ENCODE peak calls at places on chromosomes 5 and 9, in four cellular contexts. One of them, this sample, is unnamed.

GRCh38 chr9:130029223-130029583 is 13.8 kb downstream of the FNBP1 start:
- DNase-seq in K562: no peak
- DNase-seq in HepG2: no peak
- DNase-seq in GM12878: no peak
- DNase-seq in this sample: no peak

GRCh38 chr5:169631360-169631759 is 5.7 kb upstream of the DOCK2 start:
- DNase-seq in K562: no peak
- DNase-seq in HepG2: no peak
- DNase-seq in GM12878: no peak
- DNase-seq in this sample: no peak

GRCh38 chr9:107485451-107486043 is 4.0 kb downstream of the KLF4 start:
- DNase-seq in K562: no peak
- DNase-seq in HepG2: no peak
- DNase-seq in GM12878: no peak
- DNase-seq in this sample: no peak

GRCh38 chr5:82265052-82265451 is 13.1 kb downstream of the RPS23 start:
- DNase-seq in K562: no peak
- DNase-seq in HepG2: no peak
- DNase-seq in GM12878: no peak
- DNase-seq in this sample: no peak

GRCh38 chr5:86861514-86861913 is 243.8 kb downstream of the COX7C start:
- DNase-seq in K562: no peak
- DNase-seq in HepG2: no peak
- DNase-seq in GM12878: no peak
- DNase-seq in this sample: no peak

GRCh38 chr5:127026166-127026565 is 4.2 kb downstream of the MARCHF3 start:
- DNase-seq in K562: no peak
- DNase-seq in HepG2: no peak
- DNase-seq in GM12878: no peak
- DNase-seq in this sample: no peak

GRCh38 chr5:58764199-58764598 is 181.3 kb downstream of the RAB3C start:
- DNase-seq in K562: no peak
- DNase-seq in HepG2: no peak
- DNase-seq in GM12878: no peak
- DNase-seq in this sample: no peak

GRCh38 chr9:35374910-35375309 is 115.0 kb upstream of the RUSC2 start:
- DNase-seq in K562: no peak
- DNase-seq in HepG2: no peak
- DNase-seq in GM12878: no peak
- DNase-seq in this sample: no peak

GRCh38 chr9:27157736-27158135 is 48.7 kb downstream of the TEK start:
- DNase-seq in K562: no peak
- DNase-seq in HepG2: no peak
- DNase-seq in GM12878: no peak
- DNase-seq in this sample: no peak

GRCh38 chr9:85020791-85021190 is 351.3 kb downstream of the NTRK2 start:
- DNase-seq in K562: no peak
- DNase-seq in HepG2: no peak
- DNase-seq in GM12878: no peak
- DNase-seq in this sample: no peak

GRCh38 chr5:166781729-166782128 is 1509.7 kb upstream of the WWC1 start:
- DNase-seq in K562: no peak
- DNase-seq in HepG2: no peak
- DNase-seq in GM12878: no peak
- DNase-seq in this sample: no peak

GRCh38 chr5:163410505-163410904 is 26.9 kb upstream of the CCNG1 start:
- DNase-seq in K562: no peak
- DNase-seq in HepG2: no peak
- DNase-seq in GM12878: no peak
- DNase-seq in this sample: no peak

GRCh38 chr9:86193088-86193487 is 66.4 kb downstream of the C9orf153 start:
- DNase-seq in K562: no peak
- DNase-seq in HepG2: no peak
- DNase-seq in GM12878: no peak
- DNase-seq in this sample: no peak

GRCh38 chr9:85202596-85202995 is 533.1 kb downstream of the NTRK2 start:
- DNase-seq in K562: no peak
- DNase-seq in HepG2: no peak
- DNase-seq in GM12878: no peak
- DNase-seq in this sample: no peak

GRCh38 chr5:40551706-40552557 is 127.8 kb upstream of the PTGER4 start:
- DNase-seq in K562: no peak
- DNase-seq in HepG2: peak
- DNase-seq in GM12878: no peak
- DNase-seq in this sample: no peak

GRCh38 chr9:93085676-93086075 is 10.3 kb upstream of the CARD19 start:
- DNase-seq in K562: no peak
- DNase-seq in HepG2: no peak
- DNase-seq in GM12878: no peak
- DNase-seq in this sample: no peak

GRCh38 chr5:72433520-72433919 is 73.7 kb downstream of the ZNF366 start:
- DNase-seq in K562: no peak
- DNase-seq in HepG2: no peak
- DNase-seq in GM12878: no peak
- DNase-seq in this sample: no peak

GRCh38 chr5:72434781-72435437 is 72.3 kb downstream of the ZNF366 start:
- DNase-seq in K562: no peak
- DNase-seq in HepG2: no peak
- DNase-seq in GM12878: no peak
- DNase-seq in this sample: no peak

GRCh38 chr5:72438141-72438540 is 69.1 kb downstream of the ZNF366 start:
- DNase-seq in K562: no peak
- DNase-seq in HepG2: no peak
- DNase-seq in GM12878: no peak
- DNase-seq in this sample: no peak

GRCh38 chr5:72436796-72437471 is 70.3 kb downstream of the ZNF366 start:
- DNase-seq in K562: no peak
- DNase-seq in HepG2: no peak
- DNase-seq in GM12878: no peak
- DNase-seq in this sample: no peak

DNA sequence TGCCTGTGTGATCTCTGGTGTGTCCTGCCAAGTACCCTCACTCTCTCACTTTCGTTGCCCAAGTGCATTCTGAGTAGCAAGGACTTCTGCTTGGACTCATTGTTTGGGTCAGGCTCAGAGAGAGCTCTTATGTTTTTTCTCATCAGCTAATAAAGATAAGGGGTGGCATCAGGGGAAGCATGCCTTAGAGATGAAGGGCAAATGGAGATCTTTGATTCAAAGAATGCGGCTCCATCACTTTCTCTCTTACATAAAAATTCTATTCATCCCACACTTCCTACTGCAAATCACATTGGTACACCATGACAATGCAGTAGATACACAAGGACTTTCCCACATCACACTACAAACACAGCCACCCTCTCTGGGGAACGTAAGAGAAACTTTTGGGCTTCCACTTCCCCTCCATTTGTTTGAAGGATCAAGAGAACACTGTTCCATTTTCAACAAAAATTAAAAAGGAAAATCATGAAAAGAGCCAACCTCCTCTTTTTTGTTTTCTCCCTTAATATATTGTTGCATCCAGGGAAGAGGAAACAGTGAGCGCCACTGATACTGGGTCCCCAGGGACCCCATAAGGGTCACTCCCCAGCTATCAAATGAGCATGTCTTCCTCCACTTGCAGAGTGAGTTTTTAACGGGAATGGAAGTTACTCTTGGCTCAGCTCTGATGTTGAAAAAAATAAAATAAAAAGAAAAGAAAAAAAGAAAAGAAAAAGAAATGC is 73.0 kb downstream of the ZNF366 start:
- DNase-seq in K562: no peak
- DNase-seq in HepG2: no peak
- DNase-seq in GM12878: no peak
- DNase-seq in this sample: no peak
- TF ChIP-seq FOXM1 in K562: no peak
- TF ChIP-seq FOXM1 in HepG2: no peak
- TF ChIP-seq FOXM1 in GM12878: no peak
- TF ChIP-seq FOXM1 in this sample: no peak

DNA sequence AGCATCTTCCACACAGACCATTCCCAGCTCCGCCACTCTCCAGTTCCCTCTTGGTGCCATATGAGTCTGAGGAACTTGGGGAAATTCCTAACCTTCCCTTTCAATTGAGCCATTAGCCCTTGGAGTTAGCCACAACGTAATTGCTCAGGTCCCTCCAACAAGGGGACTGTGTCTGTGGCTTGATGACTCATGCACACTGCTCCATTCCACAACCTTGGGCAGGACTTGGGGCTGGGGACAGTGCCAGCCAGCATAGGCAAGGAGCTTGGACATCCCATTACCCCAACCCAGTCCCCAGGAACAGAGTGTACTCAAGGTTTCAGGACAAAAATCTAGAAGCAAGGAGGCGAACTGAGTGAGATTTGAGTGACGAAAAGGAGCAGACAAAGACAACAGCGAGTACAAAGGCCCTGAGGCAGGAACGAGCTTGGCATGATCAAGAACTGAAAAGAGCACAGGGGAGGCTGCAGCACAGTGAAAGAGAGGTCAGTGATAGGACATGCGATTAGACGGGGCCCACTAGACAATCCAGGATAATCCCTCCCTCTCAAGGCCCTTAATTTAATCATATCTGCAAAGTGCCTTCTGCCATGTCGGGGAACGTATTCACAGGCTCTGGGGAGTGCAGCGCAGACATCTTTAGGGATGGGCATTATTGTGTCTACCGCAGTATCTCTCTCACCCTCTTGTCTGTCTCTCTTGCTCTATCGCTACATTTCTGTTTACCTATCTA is 16.0 kb upstream of the JADE2 start:
- DNase-seq in K562: no peak
- DNase-seq in HepG2: peak
- DNase-seq in GM12878: no peak
- DNase-seq in this sample: no peak
- TF ChIP-seq BHLHE40 in K562: no peak
- TF ChIP-seq BHLHE40 in HepG2: no peak
- TF ChIP-seq BHLHE40 in GM12878: no peak
- TF ChIP-seq BHLHE40 in this sample: no peak

GRCh38 chr5:161077895-161078566 is 226.0 kb upstream of the ATP10B start:
- DNase-seq in K562: no peak
- DNase-seq in HepG2: no peak
- DNase-seq in GM12878: no peak
- DNase-seq in this sample: no peak
- TF ChIP-seq FOXM1 in K562: no peak
- TF ChIP-seq FOXM1 in HepG2: no peak
- TF ChIP-seq FOXM1 in GM12878: no peak
- TF ChIP-seq FOXM1 in this sample: no peak

GRCh38 chr5:50853151-50853550 is 186.7 kb downstream of the PARP8 start:
- DNase-seq in K562: no peak
- DNase-seq in HepG2: no peak
- DNase-seq in GM12878: peak
- DNase-seq in this sample: no peak
- TF ChIP-seq BHLHE40 in K562: no peak
- TF ChIP-seq BHLHE40 in HepG2: no peak
- TF ChIP-seq BHLHE40 in GM12878: no peak
- TF ChIP-seq BHLHE40 in this sample: no peak

DNA sequence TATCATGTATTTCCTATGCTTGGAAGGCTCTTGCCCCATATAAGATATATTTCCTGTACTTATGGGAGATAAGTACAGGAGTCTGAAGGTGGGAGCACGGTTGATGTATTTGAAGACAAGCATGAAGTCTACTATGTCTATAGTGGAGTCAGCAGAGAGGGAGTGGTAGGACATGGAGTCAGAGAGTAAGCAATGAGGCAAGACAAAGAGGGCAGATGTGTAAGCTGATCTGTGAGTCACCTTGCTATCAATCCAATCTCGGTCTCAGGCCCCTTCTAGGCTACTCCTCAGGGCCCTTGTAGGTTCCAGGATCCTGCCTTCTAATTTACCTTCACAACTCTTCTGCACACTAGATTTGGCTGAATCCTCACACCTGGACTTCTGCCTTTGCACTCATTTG is 105.5 kb downstream of the MACIR start:
- DNase-seq in K562: no peak
- DNase-seq in HepG2: no peak
- DNase-seq in GM12878: no peak
- DNase-seq in this sample: no peak
- TF ChIP-seq FOXM1 in K562: no peak
- TF ChIP-seq FOXM1 in HepG2: no peak
- TF ChIP-seq FOXM1 in GM12878: no peak
- TF ChIP-seq FOXM1 in this sample: no peak

GRCh38 chr9:70040506-70040905 is 3.1 kb upstream of the MAMDC2 start:
- DNase-seq in K562: no peak
- DNase-seq in HepG2: no peak
- DNase-seq in GM12878: no peak
- DNase-seq in this sample: no peak
- TF ChIP-seq BHLHE40 in K562: no peak
- TF ChIP-seq BHLHE40 in HepG2: no peak
- TF ChIP-seq BHLHE40 in GM12878: no peak
- TF ChIP-seq BHLHE40 in this sample: no peak

GRCh38 chr5:149113669-149114068 is 27.6 kb upstream of the ABLIM3 start:
- DNase-seq in K562: no peak
- DNase-seq in HepG2: no peak
- DNase-seq in GM12878: no peak
- DNase-seq in this sample: no peak

GRCh38 chr5:149114403-149115312 is 26.6 kb upstream of the ABLIM3 start:
- DNase-seq in K562: peak
- DNase-seq in HepG2: peak
- DNase-seq in GM12878: no peak
- DNase-seq in this sample: peak

GRCh38 chr5:149110406-149110805 is 30.9 kb upstream of the ABLIM3 start:
- DNase-seq in K562: no peak
- DNase-seq in HepG2: no peak
- DNase-seq in GM12878: no peak
- DNase-seq in this sample: no peak

GRCh38 chr5:149108651-149109280 is 32.5 kb upstream of the ABLIM3 start:
- DNase-seq in K562: no peak
- DNase-seq in HepG2: no peak
- DNase-seq in GM12878: no peak
- DNase-seq in this sample: no peak
- TF ChIP-seq FOXM1 in K562: no peak
- TF ChIP-seq FOXM1 in HepG2: no peak
- TF ChIP-seq FOXM1 in GM12878: no peak
- TF ChIP-seq FOXM1 in this sample: no peak

This sample was measured in HEK293T.